ENCODE peak calls at places on chromosomes 3 and 15, in four cellular contexts. W, Q, I and L are unnamed samples.

GRCh38 chr3:22795917-22796316 is 407.2 kb upstream of the UBE2E2 start:
- DNase-seq in Q (no peak), I (no peak), W (no peak), L (no peak)

GRCh38 chr3:45029661-45030060 is 3.6 kb downstream of the CLEC3B start:
- DNase-seq in Q (no peak), I (no peak), W (no peak), L (no peak)

GRCh38 chr3:46675843-46676567 is 17.5 kb downstream of the ALS2CL start:
- DNase-seq in I (no peak), Q (no peak), W (no peak), L (peak; percentile 59)

GRCh38 chr3:99783009-99783573 is 34.6 kb upstream of the CMSS1 start:
- DNase-seq in Q (no peak), I (no peak), W (no peak), L (no peak)

GRCh38 chr3:47617061-47618010 is 38.7 kb upstream of the CSPG5 start:
- DNase-seq in W (no peak), Q (peak; percentile 6), I (no peak), L (no peak)

GRCh38 chr3:61608711-61609110 is 47.3 kb downstream of the PTPRG start:
- DNase-seq in I (no peak), Q (no peak), W (no peak), L (no peak)

GRCh38 chr3:104088738-104089137 is 1278.0 kb upstream of the ALCAM start:
- DNase-seq in I (no peak), W (no peak), Q (no peak), L (no peak)

GRCh38 chr3:168213920-168214319 is 118.2 kb upstream of the GOLIM4 start:
- DNase-seq in W (no peak), I (no peak), Q (no peak), L (no peak)

GRCh38 chr15:64622410-64623260 is 152.8 kb downstream of the RBPMS2 start:
- DNase-seq in I (no peak), W (no peak), Q (no peak), L (no peak)

GRCh38 chr3:53222183-53222901 is 33.5 kb downstream of the TKT start:
- DNase-seq in I (no peak), W (no peak), Q (peak; percentile 79), L (no peak)

GRCh38 chr3:14616606-14617507 is 34.7 kb upstream of the CCDC174 start:
- DNase-seq in I (no peak), W (no peak), Q (no peak), L (no peak)

GRCh38 chr3:169524131-169524530 is 139.4 kb downstream of the MECOM start:
- DNase-seq in W (no peak), I (no peak), Q (no peak), L (no peak)

GRCh38 chr3:106247902-106248684 is 379.3 kb upstream of the CBLB start:
- DNase-seq in I (no peak), Q (no peak), W (no peak), L (no peak)

GRCh38 chr15:72271895-72272212 is 500 bp downstream of the PARP6 start:
- DNase-seq in W (no peak), I (no peak), Q (no peak), L (no peak)

GRCh38 chr3:42804831-42805821 is 836 bp upstream of the HIGD1A start:
- DNase-seq in I (no peak), W (no peak), Q (peak; percentile 82), L (peak; percentile 28)

GRCh38 chr3:56939759-56940323 is 120.6 kb upstream of the SPATA12 start:
- DNase-seq in W (no peak), I (no peak), Q (no peak), L (no peak)

GRCh38 chr3:70737656-70738309 is 425.3 kb upstream of the MDFIC2 start:
- DNase-seq in I (peak; percentile 55), W (no peak), Q (peak; percentile 25), L (no peak)

GRCh38 chr3:150319900-150320299 is 88.2 kb upstream of the TSC22D2 start:
- DNase-seq in I (no peak), Q (peak; percentile 39), W (no peak), L (no peak)

GRCh38 chr3:192899540-192899982 is 18.1 kb downstream of the MB21D2 start:
- DNase-seq in W (no peak), Q (no peak), I (no peak), L (no peak)

GRCh38 chr15:86255247-86255646 is 175.6 kb downstream of the AGBL1 start:
- DNase-seq in I (no peak), W (no peak), Q (no peak), L (no peak)